ENCODE peak calls at places on chromosome X, in six cellular contexts. One of them, this sample, is unnamed. For H3K4me1, the result is how much of the 10 kb centered on the place peaks cover.

GRCh38 chrX:30504309-30504708 is 73.3 kb downstream of the TASL start:
- DNase-seq in H9: no peak
- DNase-seq in DND-41: no peak
- DNase-seq in neuronal stem cell: peak
- DNase-seq in neural progenitor cell: peak
- DNase-seq in endothelial cell of umbilical vein: peak
- DNase-seq in this sample: no peak

GRCh38 chrX:132226169-132226568 is 6.9 kb upstream of the RAP2C start:
- DNase-seq in neuronal stem cell: no peak
- DNase-seq in DND-41: no peak
- DNase-seq in endothelial cell of umbilical vein: no peak
- DNase-seq in H9: no peak
- DNase-seq in neural progenitor cell: no peak
- DNase-seq in this sample: no peak

GRCh38 chrX:107684956-107685385 is 56.7 kb downstream of the PRPS1 start:
- DNase-seq in endothelial cell of umbilical vein: peak
- DNase-seq in DND-41: no peak
- DNase-seq in neural progenitor cell: no peak
- DNase-seq in H9: peak
- DNase-seq in neuronal stem cell: no peak
- DNase-seq in this sample: peak

GRCh38 chrX:41802958-41803357 is 79.0 kb downstream of the GPR82 start:
- DNase-seq in H9: peak
- DNase-seq in neuronal stem cell: no peak
- DNase-seq in DND-41: no peak
- DNase-seq in neural progenitor cell: peak
- DNase-seq in endothelial cell of umbilical vein: no peak
- DNase-seq in this sample: no peak

GRCh38 chrX:108437789-108438623 is at the start of gene COL4A6:
- DNase-seq in H9: peak
- DNase-seq in endothelial cell of umbilical vein: peak
- DNase-seq in neural progenitor cell: peak
- DNase-seq in neuronal stem cell: peak
- DNase-seq in DND-41: no peak
- DNase-seq in this sample: no peak

GRCh38 chrX:17703201-17703600 is 34.1 kb upstream of the SCML1 start:
- DNase-seq in H9: no peak
- DNase-seq in neural progenitor cell: no peak
- DNase-seq in endothelial cell of umbilical vein: no peak
- DNase-seq in neuronal stem cell: no peak
- DNase-seq in DND-41: no peak
- DNase-seq in this sample: no peak

GRCh38 chrX:150483576-150483975 is 84.8 kb upstream of the MTM1 start:
- DNase-seq in neural progenitor cell: no peak
- DNase-seq in DND-41: no peak
- DNase-seq in H9: no peak
- DNase-seq in neuronal stem cell: no peak
- DNase-seq in endothelial cell of umbilical vein: no peak
- DNase-seq in this sample: no peak

GRCh38 chrX:42219231-42219630 is 295.9 kb upstream of the CASK start:
- DNase-seq in H9: no peak
- DNase-seq in neural progenitor cell: no peak
- DNase-seq in neuronal stem cell: no peak
- DNase-seq in endothelial cell of umbilical vein: no peak
- DNase-seq in DND-41: no peak
- DNase-seq in this sample: no peak

GRCh38 chrX:114797494-114797893 is 213.6 kb downstream of the HTR2C start:
- DNase-seq in endothelial cell of umbilical vein: no peak
- DNase-seq in DND-41: no peak
- DNase-seq in neural progenitor cell: no peak
- DNase-seq in H9: no peak
- DNase-seq in neuronal stem cell: no peak
- DNase-seq in this sample: no peak

GRCh38 chrX:13257223-13258051 is 62.4 kb downstream of the ATXN3L start:
- DNase-seq in endothelial cell of umbilical vein: no peak
- DNase-seq in H9: no peak
- DNase-seq in neural progenitor cell: no peak
- DNase-seq in DND-41: no peak
- DNase-seq in neuronal stem cell: no peak
- DNase-seq in this sample: no peak

GRCh38 chrX:134172588-134173259 is 64.3 kb upstream of the CCDC160 start:
- DNase-seq in neuronal stem cell: no peak
- DNase-seq in endothelial cell of umbilical vein: peak
- DNase-seq in DND-41: peak
- DNase-seq in H9: no peak
- DNase-seq in neural progenitor cell: peak
- DNase-seq in this sample: no peak

GRCh38 chrX:129522184-129523059 is 868 bp downstream of the SMARCA1 start:
- DNase-seq in H9: peak
- DNase-seq in neural progenitor cell: peak
- DNase-seq in endothelial cell of umbilical vein: peak
- DNase-seq in DND-41: no peak
- DNase-seq in neuronal stem cell: peak
- DNase-seq in this sample: peak

GRCh38 chrX:8341814-8342590 is 122.6 kb upstream of the VCX3B start:
- DNase-seq in DND-41: no peak
- DNase-seq in H9: no peak
- DNase-seq in endothelial cell of umbilical vein: no peak
- DNase-seq in neural progenitor cell: no peak
- DNase-seq in neuronal stem cell: no peak
- DNase-seq in this sample: no peak

GRCh38 chrX:41858161-41858775 is 65.1 kb downstream of the CASK start:
- DNase-seq in DND-41: no peak
- DNase-seq in endothelial cell of umbilical vein: no peak
- DNase-seq in neuronal stem cell: no peak
- DNase-seq in H9: peak
- DNase-seq in neural progenitor cell: peak
- DNase-seq in this sample: no peak

GRCh38 chrX:49171752-49172279 is at the start of gene PLP2:
- DNase-seq in DND-41: peak
- DNase-seq in endothelial cell of umbilical vein: peak
- DNase-seq in H9: no peak
- DNase-seq in neuronal stem cell: no peak
- DNase-seq in neural progenitor cell: peak
- DNase-seq in this sample: peak

GRCh38 chrX:74500555-74500954 is 79.3 kb downstream of the SLC16A2 start:
- DNase-seq in endothelial cell of umbilical vein: no peak
- DNase-seq in DND-41: no peak
- DNase-seq in neural progenitor cell: no peak
- DNase-seq in H9: no peak
- DNase-seq in neuronal stem cell: no peak
- DNase-seq in this sample: no peak

GRCh38 chrX:46812445-46812844 is 24.4 kb upstream of the RP2 start:
- DNase-seq in H9: no peak
- DNase-seq in neural progenitor cell: no peak
- DNase-seq in DND-41: no peak
- DNase-seq in endothelial cell of umbilical vein: peak
- DNase-seq in neuronal stem cell: no peak
- DNase-seq in this sample: no peak

GRCh38 chrX:104113237-104113965 is 1.1 kb downstream of the ZCCHC18 start:
- DNase-seq in endothelial cell of umbilical vein: peak
- DNase-seq in H9: peak
- DNase-seq in neural progenitor cell: peak
- DNase-seq in DND-41: peak
- DNase-seq in neuronal stem cell: peak
- DNase-seq in this sample: peak

GRCh38 chrX:29690061-29690460 is 525.3 kb upstream of the MAGEB2 start:
- DNase-seq in neural progenitor cell: no peak
- DNase-seq in H9: no peak
- DNase-seq in neuronal stem cell: no peak
- DNase-seq in endothelial cell of umbilical vein: peak
- DNase-seq in DND-41: no peak
- DNase-seq in this sample: no peak

GRCh38 chrX:69130448-69130847 is 34.8 kb downstream of the PJA1 start:
- DNase-seq in H9: no peak
- DNase-seq in endothelial cell of umbilical vein: no peak
- DNase-seq in neural progenitor cell: no peak
- DNase-seq in DND-41: no peak
- DNase-seq in neuronal stem cell: no peak
- DNase-seq in this sample: no peak

DNA sequence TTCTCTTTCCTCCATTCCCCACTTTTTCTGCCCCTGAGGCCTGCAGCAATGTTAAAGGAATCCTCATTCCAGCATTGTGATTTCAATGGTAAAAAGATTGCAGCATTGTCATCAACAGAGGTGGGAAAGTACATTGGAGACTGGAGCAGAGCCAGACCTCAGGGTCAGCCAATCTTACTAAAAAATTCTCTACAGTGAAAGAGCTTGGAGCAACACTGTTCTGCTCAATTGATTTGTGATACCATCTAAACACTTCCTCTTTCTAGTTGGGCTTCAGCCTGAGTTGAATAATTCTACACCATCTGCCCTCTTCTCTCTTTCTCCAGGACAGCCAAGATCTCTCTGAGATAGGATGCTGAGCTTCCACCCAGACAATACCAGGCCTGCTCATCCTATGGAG is 176.5 kb downstream of the AR start:
- DNase-seq in endothelial cell of umbilical vein: peak
- DNase-seq in H9: no peak
- DNase-seq in neuronal stem cell: no peak
- DNase-seq in DND-41: no peak
- DNase-seq in neural progenitor cell: no peak
- DNase-seq in this sample: no peak
- H3K4me1 ChIP-seq in endothelial cell of umbilical vein: under half
- H3K4me1 ChIP-seq in H9: under half
- H3K4me1 ChIP-seq in neuronal stem cell: under half
- H3K4me1 ChIP-seq in DND-41: under half
- H3K4me1 ChIP-seq in neural progenitor cell: under half
- H3K4me1 ChIP-seq in this sample: under half

DNA sequence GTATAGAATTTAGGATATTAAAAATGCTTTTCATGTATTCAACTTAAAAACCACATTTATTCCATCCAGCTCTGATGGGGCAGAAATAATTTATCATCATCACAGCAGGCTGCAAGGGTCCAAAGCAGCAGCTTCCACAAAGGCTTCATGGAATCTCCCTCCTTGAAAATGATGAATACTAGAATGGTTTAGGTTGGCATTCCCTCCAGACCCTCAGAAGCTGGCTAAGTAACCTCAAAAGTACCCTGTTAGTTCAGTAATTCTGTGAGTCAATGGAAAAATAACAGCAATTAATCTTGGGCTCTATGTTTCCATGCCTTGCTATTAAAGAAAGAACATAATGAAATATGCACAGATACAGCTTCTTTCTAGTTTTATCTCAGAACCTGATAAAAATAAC is 594.9 kb upstream of the DIPK2B start:
- DNase-seq in neuronal stem cell: no peak
- DNase-seq in H9: no peak
- DNase-seq in DND-41: no peak
- DNase-seq in neural progenitor cell: no peak
- DNase-seq in endothelial cell of umbilical vein: no peak
- DNase-seq in this sample: no peak
- H3K27ac ChIP-seq in neuronal stem cell: no peak
- H3K27ac ChIP-seq in H9: no peak
- H3K27ac ChIP-seq in DND-41: no peak
- H3K27ac ChIP-seq in neural progenitor cell: no peak
- H3K27ac ChIP-seq in endothelial cell of umbilical vein: no peak
- H3K27ac ChIP-seq in this sample: no peak

DNA sequence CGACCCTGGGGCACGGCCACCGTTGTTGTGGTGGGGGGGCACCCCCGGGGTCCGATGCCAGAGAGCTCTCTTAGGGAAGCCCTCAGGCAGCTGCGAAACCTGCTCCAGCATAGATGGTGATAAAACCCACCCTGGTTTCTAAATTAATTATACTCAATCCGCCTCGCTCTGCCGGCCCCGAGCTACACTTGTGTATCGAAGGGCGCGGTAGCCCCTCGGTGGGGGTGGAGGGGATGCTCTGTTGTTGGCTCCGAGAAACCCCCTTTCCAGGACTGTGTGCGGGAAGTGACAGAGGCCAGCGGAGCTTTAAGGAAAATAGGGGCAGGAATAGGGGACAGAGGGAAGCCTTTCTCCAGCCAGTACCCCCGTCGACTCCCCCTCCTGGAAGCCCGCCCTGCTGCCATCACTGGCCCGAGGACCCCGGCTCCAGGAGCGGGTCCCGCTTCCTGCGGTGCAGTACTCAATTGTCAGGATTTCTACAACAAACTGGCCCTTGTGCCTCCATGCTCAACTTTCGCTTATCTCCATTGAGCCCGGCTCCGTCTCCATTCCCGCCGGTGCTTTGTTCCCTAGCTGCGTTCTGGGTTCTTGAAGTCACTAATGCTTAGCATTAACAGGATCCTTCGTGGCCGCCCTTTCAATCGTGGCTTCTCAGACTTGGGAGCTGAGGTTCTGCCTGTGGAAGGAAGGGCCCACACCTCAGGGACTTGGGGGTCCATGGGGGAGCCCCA is 408.2 kb downstream of the BCOR start:
- DNase-seq in endothelial cell of umbilical vein: no peak
- DNase-seq in H9: peak
- DNase-seq in neuronal stem cell: no peak
- DNase-seq in neural progenitor cell: peak
- DNase-seq in DND-41: no peak
- DNase-seq in this sample: peak
- H3K9ac ChIP-seq in endothelial cell of umbilical vein: peak
- H3K9ac ChIP-seq in H9: peak
- H3K9ac ChIP-seq in neuronal stem cell: peak
- H3K9ac ChIP-seq in neural progenitor cell: no peak
- H3K9ac ChIP-seq in DND-41: no peak
- H3K9ac ChIP-seq in this sample: peak

DNA sequence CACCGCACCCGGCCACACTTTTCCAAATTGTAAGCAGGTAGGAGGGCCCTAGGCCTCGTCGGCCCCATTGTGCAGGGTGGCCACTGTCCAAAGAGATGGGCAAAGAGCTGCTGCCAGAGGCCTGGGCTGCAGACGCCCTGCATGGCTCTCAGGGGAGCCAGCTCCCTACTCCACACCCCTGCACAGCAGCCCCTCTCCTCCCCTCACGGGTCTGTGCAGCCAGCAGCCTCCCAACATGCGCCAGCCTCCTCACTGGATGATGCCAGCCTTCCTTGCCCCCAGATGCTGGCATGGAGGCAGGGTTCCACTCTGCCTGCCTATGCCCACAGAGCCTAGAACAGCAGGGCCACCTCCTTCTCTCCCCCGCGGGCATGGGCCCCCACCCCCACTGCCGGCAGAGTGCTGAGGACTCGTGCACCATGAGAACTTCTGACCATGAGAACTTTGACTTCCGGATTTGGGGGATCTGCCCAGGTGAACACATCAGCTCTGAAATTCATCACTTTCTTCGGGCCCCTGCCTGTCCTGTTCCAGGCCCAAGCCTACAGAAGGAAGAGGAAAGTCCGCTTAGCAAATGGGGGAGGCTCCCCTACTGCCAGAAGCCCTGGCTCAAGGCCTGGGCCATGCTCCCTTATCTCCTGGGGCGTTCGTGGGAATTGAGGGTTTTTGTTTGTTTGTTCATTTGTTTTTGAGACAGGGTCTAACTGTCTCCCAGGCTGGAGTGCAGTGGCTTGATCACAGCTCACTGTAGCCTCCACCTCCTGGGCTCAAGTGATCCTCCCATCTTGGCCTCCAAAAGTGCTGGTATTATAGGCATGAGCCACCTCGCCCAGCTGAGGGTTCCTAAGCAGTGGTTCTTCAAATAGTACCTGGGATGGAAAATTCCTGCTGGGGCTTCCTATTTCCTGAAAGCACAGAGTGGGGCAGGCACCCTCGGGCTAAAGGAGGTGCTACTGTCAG is 8.0 kb downstream of the IRAK1 start:
- DNase-seq in neural progenitor cell: no peak
- DNase-seq in endothelial cell of umbilical vein: no peak
- DNase-seq in H9: no peak
- DNase-seq in neuronal stem cell: no peak
- DNase-seq in DND-41: no peak
- DNase-seq in this sample: no peak
- H3K4me1 ChIP-seq in neural progenitor cell: under half
- H3K4me1 ChIP-seq in endothelial cell of umbilical vein: under half
- H3K4me1 ChIP-seq in H9: under half
- H3K4me1 ChIP-seq in neuronal stem cell: under half
- H3K4me1 ChIP-seq in DND-41: under half
- H3K4me1 ChIP-seq in this sample: under half

This sample was measured in colonic mucosa.